ENCODE peak calls at places on chromosomes 2 and 18, in eight cellular contexts. Y is PC-3, N is GM23248, U is colonic mucosa, R is fibroblast of lung, P is adipocyte, B is neuronal stem cell, G is IMR-90. F is an unnamed sample.

GRCh38 chr2:240368746-240369724 is 66.4 kb upstream of the GPC1 start:
- DNase-seq in N (no peak), R (no peak), G (no peak), P (no peak), U (no peak), B (no peak), Y (no peak), F (peak)

GRCh38 chr18:55779461-55779710 is 191.4 kb upstream of the TCF4 start:
- DNase-seq in R (no peak), G (no peak), Y (no peak), N (peak), P (no peak), B (no peak), U (no peak), F (no peak)

GRCh38 chr2:48725696-48726494 is 29.6 kb downstream of the LHCGR start:
- DNase-seq in Y (peak), U (no peak), B (no peak), G (no peak), R (peak), N (no peak), P (no peak), F (no peak)

GRCh38 chr2:225270861-225271260 is 128.6 kb upstream of the NYAP2 start:
- DNase-seq in Y (peak), P (peak), G (peak), N (peak), R (peak), U (no peak), B (no peak), F (no peak)

GRCh38 chr2:96869824-96870630 is at the start of gene SEMA4C:
- DNase-seq in N (peak), Y (no peak), R (peak), P (peak), B (no peak), U (peak), G (no peak), F (peak)

GRCh38 chr2:127784965-127785518 is 25.9 kb downstream of the WDR33 start:
- DNase-seq in R (no peak), N (no peak), G (no peak), B (no peak), U (no peak), P (no peak), Y (no peak), F (no peak)

GRCh38 chr2:158973511-158973956 is 5.1 kb downstream of the TANC1 start:
- DNase-seq in B (no peak), U (no peak), G (peak), N (no peak), R (peak), Y (peak), P (peak), F (no peak)

GRCh38 chr18:6561029-6561861 is 146.5 kb upstream of the L3MBTL4 start:
- DNase-seq in N (peak), U (peak), R (peak), P (peak), Y (peak), B (no peak), G (peak), F (no peak)

GRCh38 chr18:13223341-13224148 is 5.0 kb downstream of the LDLRAD4 start:
- DNase-seq in G (no peak), N (no peak), B (no peak), R (no peak), U (peak), P (no peak), Y (no peak), F (no peak)

GRCh38 chr2:80363330-80363729 is 58.8 kb upstream of the LRRTM1 start:
- DNase-seq in P (no peak), G (no peak), U (no peak), Y (no peak), R (no peak), N (no peak), B (no peak), F (no peak)

GRCh38 chr2:109256111-109256510 is 127.1 kb downstream of the SH3RF3 start:
- DNase-seq in B (no peak), G (no peak), N (no peak), Y (no peak), U (no peak), R (no peak), P (no peak), F (no peak)

GRCh38 chr2:58925676-58926081 is 684.6 kb upstream of the FANCL start:
- DNase-seq in R (peak), Y (no peak), N (peak), G (peak), B (no peak), U (no peak), P (peak), F (no peak)

GRCh38 chr2:46847185-46847710 is 68.4 kb downstream of the MCFD2 start:
- DNase-seq in Y (peak), P (peak), U (peak), B (no peak), R (peak), N (peak), G (peak), F (peak)

GRCh38 chr2:170554278-170554955 is 160.7 kb upstream of the SP5 start:
- DNase-seq in U (no peak), P (peak), Y (peak), G (no peak), N (peak), R (peak), B (no peak), F (no peak)

GRCh38 chr2:215635788-215636139 is 199.9 kb upstream of the FN1 start:
- DNase-seq in Y (peak), P (no peak), U (no peak), N (peak), R (peak), B (no peak), G (peak), F (no peak)

GRCh38 chr2:46803551-46803885 is 112.1 kb downstream of the MCFD2 start:
- DNase-seq in G (no peak), Y (no peak), P (no peak), N (peak), B (no peak), U (peak), R (no peak), F (no peak)

GRCh38 chr2:237350597-237350996 is 63.4 kb downstream of the COL6A3 start:
- DNase-seq in U (no peak), G (no peak), N (peak), P (no peak), R (no peak), Y (no peak), B (no peak), F (no peak)

DNA sequence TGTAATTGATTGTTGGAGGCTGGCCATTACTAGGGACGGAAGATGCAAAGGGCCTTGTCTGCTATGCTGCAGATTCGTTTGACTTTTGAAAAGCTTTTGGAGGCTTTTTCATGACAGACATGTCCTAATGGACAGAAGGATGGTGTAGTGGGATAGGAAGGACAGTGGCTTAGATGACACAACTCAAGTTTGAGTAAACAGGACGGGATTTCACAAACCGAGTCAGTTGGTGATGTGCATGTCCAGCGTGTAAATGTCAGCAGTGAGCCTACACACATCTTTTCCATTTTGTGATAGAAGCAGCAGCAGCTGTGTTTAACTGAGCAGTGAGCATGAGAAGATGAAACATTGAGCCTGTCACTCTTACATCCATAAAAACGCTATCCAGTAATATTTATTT is 76.0 kb downstream of the NCK2 start:
- DNase-seq in B (no peak), Y (no peak), R (no peak), P (no peak), N (peak), G (no peak), U (no peak), F (no peak)
- H3K9ac ChIP-seq in B (no peak), Y (no peak), R (no peak), P (no peak), N (no peak), G (no peak), U (no peak), F (no peak)

DNA sequence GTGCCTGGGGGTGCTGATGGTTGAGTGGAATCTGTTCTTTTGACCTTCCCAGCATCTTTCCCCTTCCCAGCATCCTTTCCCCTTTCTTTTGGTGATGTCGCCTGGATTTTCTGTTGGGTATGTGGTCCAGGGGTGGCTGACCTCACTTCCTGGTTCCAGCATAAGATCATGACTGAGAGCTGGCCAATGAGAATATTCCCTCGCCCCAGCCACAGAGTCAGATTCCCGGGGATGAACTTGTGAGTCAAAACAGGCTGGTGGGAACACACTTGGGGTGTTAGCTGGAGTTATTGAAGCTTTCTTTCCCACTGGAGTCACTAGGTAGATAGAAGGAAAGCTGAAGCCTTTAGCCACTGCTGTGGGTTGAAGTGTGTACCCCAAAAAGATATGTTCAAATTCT is 28.0 kb upstream of the FOSL2 start:
- DNase-seq in R (no peak), U (no peak), B (no peak), P (no peak), N (peak), Y (no peak), G (peak), F (no peak)
- H3K9ac ChIP-seq in R (no peak), U (no peak), B (no peak), P (no peak), N (no peak), Y (no peak), G (no peak), F (no peak)

GRCh38 chr2:152223997-152224396 is 48.4 kb upstream of the STAM2 start:
- DNase-seq in Y (no peak), U (no peak), P (peak), N (no peak), G (peak), B (no peak), R (peak), F (no peak)
- H3K9ac ChIP-seq in Y (no peak), U (no peak), P (no peak), N (no peak), G (no peak), B (no peak), R (no peak), F (no peak)

GRCh38 chr2:1839066-1839756 is 94.9 kb upstream of the PXDN start:
- DNase-seq in N (no peak), P (no peak), B (no peak), R (no peak), Y (no peak), U (no peak), G (no peak), F (no peak)
- H3K9ac ChIP-seq in N (no peak), P (no peak), B (no peak), R (no peak), Y (no peak), U (no peak), G (no peak), F (no peak)

GRCh38 chr2:228675715-228676114 is 494.2 kb upstream of the SPHKAP start:
- DNase-seq in P (peak), Y (no peak), U (no peak), R (no peak), B (no peak), N (peak), G (no peak), F (no peak)

GRCh38 chr2:228674155-228674554 is 492.7 kb upstream of the SPHKAP start:
- DNase-seq in R (no peak), P (no peak), Y (no peak), U (no peak), G (no peak), N (no peak), B (no peak), F (no peak)

GRCh38 chr2:228678110-228678509 is 496.6 kb upstream of the SPHKAP start:
- DNase-seq in G (no peak), P (no peak), R (no peak), N (no peak), Y (no peak), B (no peak), U (no peak), F (no peak)

GRCh38 chr2:228669751-228670150 is 488.3 kb upstream of the SPHKAP start:
- DNase-seq in N (no peak), B (no peak), R (no peak), U (no peak), Y (no peak), P (no peak), G (no peak), F (no peak)

DNA sequence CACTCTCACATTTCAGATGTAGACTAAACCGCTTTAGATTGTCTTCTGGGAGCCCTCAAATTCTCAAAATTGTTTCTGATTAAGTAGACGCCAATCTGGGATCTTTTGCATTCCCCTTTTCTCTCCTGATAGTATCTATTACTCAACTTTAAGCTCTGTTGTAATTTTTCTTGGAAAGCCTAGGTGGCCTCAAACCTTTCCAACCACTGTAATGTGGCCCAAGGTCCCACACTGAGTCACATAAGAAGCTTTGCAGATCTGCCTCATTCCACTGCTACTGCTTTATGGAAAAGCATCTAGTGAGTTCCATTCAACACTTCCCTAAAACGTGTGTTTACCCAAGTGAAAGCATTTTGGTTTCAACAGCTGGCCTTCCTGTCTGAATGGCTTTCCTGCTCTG is 493.6 kb upstream of the SPHKAP start:
- DNase-seq in U (no peak), R (peak), G (peak), B (no peak), P (peak), Y (peak), N (peak), F (no peak)
- H3K9ac ChIP-seq in U (no peak), R (no peak), G (no peak), B (no peak), P (no peak), Y (no peak), N (no peak), F (no peak)

DNA sequence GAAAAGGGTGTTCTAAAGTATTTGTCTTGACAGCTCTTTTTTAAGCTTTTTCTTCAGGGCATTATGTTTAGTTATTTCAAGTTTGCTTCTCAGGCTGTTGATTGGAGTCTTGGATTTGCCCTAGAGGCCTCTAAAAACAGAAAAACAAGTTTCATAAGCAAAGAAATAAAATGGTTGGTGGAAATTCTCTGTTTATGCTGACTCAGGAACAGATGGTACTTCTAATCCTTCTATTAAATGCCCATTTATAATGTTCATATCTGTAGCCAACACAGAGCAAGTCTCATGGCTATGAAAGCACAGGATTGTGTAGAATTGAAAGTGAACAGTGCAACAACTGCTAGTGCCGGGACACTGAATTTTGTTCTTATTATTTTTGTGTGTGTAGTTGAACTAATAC is 60.4 kb downstream of the KCNJ3 start:
- DNase-seq in R (no peak), Y (no peak), N (no peak), U (no peak), P (no peak), B (no peak), G (no peak), F (no peak)
- H3K9ac ChIP-seq in R (no peak), Y (no peak), N (no peak), U (no peak), P (no peak), B (no peak), G (no peak), F (no peak)

F was measured in kidney.